ENCODE peak calls at places on chromosomes 6 and 20, in five cellular contexts. V is CD4-positive, alpha-beta memory T cell; U is heart left ventricle; L is lower lobe of right lung; X is right cardiac atrium. Z is an unnamed sample. For H3K4me1, the result is how much of the 10 kb centered on the place peaks cover.

GRCh38 chr6:128039542-128039941 is 138.7 kb upstream of the THEMIS start:
- DNase-seq in V (no peak), L (no peak), X (no peak), U (no peak), Z (no peak)

GRCh38 chr6:15881150-15881549 is 218.3 kb upstream of the DTNBP1 start:
- DNase-seq in L (no peak), V (no peak), X (no peak), U (peak), Z (no peak)

GRCh38 chr6:155117266-155117665 is 122.2 kb downstream of the TIAM2 start:
- DNase-seq in U (no peak), X (no peak), V (no peak), L (no peak), Z (no peak)

GRCh38 chr6:98653171-98653570 is 181.2 kb upstream of the POU3F2 start:
- DNase-seq in L (no peak), X (no peak), V (no peak), U (no peak), Z (no peak)

GRCh38 chr20:9040874-9041524 is 27.9 kb upstream of the PLCB4 start:
- DNase-seq in U (no peak), X (no peak), L (no peak), V (no peak), Z (no peak)

GRCh38 chr20:33753763-33754162 is 22.0 kb downstream of the ZNF341 start:
- DNase-seq in L (no peak), U (no peak), X (no peak), V (no peak), Z (no peak)

GRCh38 chr6:20379231-20379630 is 22.4 kb upstream of the E2F3 start:
- DNase-seq in U (no peak), L (no peak), V (no peak), X (no peak), Z (no peak)

GRCh38 chr20:11352041-11352440 is 565.7 kb upstream of the BTBD3 start:
- DNase-seq in L (no peak), X (no peak), V (no peak), U (no peak), Z (no peak)

GRCh38 chr6:142613981-142614380 is 312.2 kb downstream of the ADGRG6 start:
- DNase-seq in L (no peak), X (no peak), U (no peak), V (no peak), Z (no peak)

GRCh38 chr20:49832632-49833327 is 20.2 kb downstream of the SLC9A8 start:
- DNase-seq in V (no peak), U (no peak), X (no peak), L (no peak), Z (no peak)

GRCh38 chr20:49833483-49833882 is 20.9 kb downstream of the SLC9A8 start:
- DNase-seq in X (no peak), L (no peak), V (no peak), U (no peak), Z (no peak)

GRCh38 chr20:49835031-49835430 is 22.4 kb downstream of the SLC9A8 start:
- DNase-seq in V (no peak), X (no peak), L (no peak), U (no peak), Z (no peak)

GRCh38 chr20:49831770-49832631 is 19.4 kb downstream of the SLC9A8 start:
- DNase-seq in L (no peak), X (no peak), U (no peak), V (no peak), Z (no peak)

DNA sequence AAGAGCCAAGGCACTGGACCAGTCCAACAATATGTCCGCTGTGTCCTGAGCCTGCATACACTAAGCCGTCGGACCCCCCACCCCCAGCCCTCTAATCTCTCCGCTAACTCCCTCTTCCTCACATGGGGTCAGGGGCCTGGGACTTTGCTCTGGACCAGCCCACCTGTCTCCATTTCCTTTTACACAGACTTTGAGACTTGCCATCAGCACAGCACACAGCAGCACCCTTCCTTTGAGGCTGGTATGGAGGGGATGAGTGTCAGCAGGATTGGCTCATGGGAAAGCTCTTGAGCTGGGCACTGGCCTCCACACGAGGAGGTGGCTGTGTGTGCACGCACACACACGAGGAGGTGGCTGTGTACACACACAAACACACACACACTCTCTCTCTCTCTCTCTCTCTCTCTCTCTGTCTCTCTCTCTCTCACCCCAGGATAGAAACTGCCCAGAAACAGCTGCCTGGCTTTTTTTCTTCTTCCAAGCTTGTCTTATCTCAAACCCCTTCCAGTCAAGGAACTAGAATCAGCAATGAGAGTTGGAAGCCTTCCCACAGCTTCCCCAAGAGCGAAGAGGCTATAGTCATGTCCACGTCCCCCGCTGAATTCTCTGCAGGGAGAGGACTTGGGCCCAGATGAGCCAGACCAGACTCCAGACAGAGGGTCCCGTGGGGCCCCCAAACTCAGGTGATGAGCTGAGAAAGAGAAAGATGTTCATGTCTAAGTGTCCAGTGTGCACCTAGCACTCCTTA is 18.6 kb downstream of the SLC9A8 start:
- DNase-seq in X (no peak), U (no peak), V (no peak), L (no peak), Z (no peak)
- H3K4me1 ChIP-seq in X (under half), U (under half), V (under half), L (under half), Z (under half)

DNA sequence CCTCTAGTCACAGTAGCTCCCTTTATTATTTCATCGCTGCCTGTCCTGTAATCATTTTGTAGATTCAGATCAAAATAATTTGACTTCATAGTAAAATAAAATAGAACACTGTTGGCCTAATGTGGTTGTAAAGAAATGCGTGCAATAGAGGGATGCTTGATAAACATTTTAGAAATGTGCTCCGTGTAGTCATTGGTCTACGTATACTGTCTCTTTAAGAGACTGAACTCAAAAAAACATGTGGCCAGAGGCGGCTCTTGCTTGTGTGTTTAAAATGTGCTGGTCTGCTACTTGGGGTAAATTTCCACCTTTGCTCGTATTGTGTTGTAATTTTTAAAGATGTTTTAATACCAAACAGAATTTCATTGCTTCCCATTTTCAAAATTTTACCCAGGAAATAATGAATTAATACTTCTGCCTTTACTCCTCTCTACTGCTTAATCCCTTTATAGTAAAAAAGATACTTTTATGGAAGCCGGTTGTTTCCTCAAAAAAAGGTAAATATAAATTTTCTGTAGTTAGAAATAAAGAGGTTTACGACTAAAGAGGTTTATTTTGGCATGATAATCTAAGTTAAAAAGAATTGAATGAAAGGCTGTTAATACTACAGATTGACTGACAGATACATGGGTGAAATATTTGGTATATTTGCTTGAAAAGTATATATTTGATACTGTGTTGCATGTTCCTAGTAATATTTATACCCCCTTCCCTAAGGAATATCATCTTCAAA is 2.0 kb downstream of the LIN28B start:
- DNase-seq in V (no peak), X (no peak), U (no peak), L (no peak), Z (no peak)
- H3K4me3 ChIP-seq in V (no peak), X (no peak), U (no peak), L (no peak), Z (no peak)

GRCh38 chr20:50390685-50391443 is 119.3 kb upstream of the PTPN1 start:
- DNase-seq in X (no peak), V (no peak), L (no peak), U (no peak), Z (no peak)
- H3K4me1 ChIP-seq in X (under half), V (under half), L (under half), U (under half), Z (half or more)

DNA sequence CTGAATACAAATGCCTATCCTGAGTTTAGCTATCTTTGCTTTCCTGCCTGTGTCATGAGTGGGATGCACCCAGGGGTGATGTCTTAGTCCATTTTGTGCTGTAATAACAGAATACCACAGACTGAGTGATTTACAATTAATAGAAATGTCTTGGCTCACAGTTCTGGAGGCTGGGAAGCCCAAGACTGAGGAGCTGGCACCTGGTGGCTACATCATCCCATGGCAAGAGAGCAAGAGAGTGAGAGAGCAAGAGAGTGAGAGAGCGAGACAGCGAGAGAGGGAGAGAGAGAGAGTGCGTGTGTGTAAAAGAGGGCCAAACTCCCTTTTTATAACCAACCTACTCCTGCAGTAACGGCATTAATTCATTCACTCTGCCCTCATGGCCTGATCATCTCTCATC is 76.8 kb downstream of the PRDM1 start:
- DNase-seq in X (no peak), V (no peak), L (no peak), U (no peak), Z (no peak)
- H3K4me3 ChIP-seq in X (no peak), V (no peak), L (no peak), U (no peak), Z (no peak)

GRCh38 chr6:104595315-104595820 is 264.4 kb downstream of the HACE1 start:
- DNase-seq in U (no peak), X (no peak), V (no peak), L (no peak), Z (no peak)

GRCh38 chr6:104599821-104600658 is 259.7 kb downstream of the HACE1 start:
- DNase-seq in X (no peak), V (no peak), L (no peak), U (no peak), Z (no peak)

GRCh38 chr6:104591573-104592334 is 268.0 kb downstream of the HACE1 start:
- DNase-seq in L (no peak), V (no peak), X (no peak), U (no peak), Z (no peak)

GRCh38 chr6:104597541-104598050 is 262.1 kb downstream of the HACE1 start:
- DNase-seq in V (no peak), X (no peak), L (no peak), U (no peak), Z (no peak)

GRCh38 chr6:104596091-104596490 is 263.6 kb downstream of the HACE1 start:
- DNase-seq in U (no peak), V (no peak), L (no peak), X (no peak), Z (no peak)
- H3K4me1 ChIP-seq in U (under half), V (under half), L (under half), X (under half), Z (under half)

DNA sequence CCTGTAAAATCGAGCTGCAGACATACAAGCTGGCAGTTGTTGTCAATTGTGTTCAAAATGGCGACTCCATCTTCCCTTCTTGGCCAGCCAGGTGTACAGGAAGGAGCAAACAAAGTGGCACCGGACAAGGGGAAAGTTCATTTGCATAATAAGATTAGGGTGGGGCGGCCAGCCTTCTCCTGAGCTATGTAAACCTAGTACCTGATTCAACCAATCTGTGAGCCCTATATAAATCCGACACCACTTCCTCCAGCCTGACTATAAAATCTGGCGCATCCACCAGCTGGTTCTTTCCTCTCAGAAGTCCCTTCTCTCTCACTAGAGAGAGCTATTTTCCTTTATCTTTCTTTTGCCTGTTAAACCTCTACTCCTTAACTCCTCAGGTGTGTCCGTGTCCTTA is 8.1 kb upstream of the HBS1L start:
- DNase-seq in L (no peak), U (no peak), V (no peak), X (no peak), Z (no peak)
- H3K4me3 ChIP-seq in L (no peak), U (no peak), V (no peak), X (no peak), Z (no peak)

GRCh38 chr6:1870902-1871301 is 261.2 kb downstream of the FOXC1 start:
- DNase-seq in X (no peak), V (no peak), U (no peak), L (no peak), Z (no peak)

GRCh38 chr6:1871936-1872335 is 262.2 kb downstream of the FOXC1 start:
- DNase-seq in V (no peak), X (peak), U (no peak), L (no peak), Z (peak)

GRCh38 chr6:1872649-1873131 is 263.0 kb downstream of the FOXC1 start:
- DNase-seq in L (no peak), V (no peak), U (no peak), X (peak), Z (no peak)

GRCh38 chr6:1870267-1870666 is 260.6 kb downstream of the FOXC1 start:
- DNase-seq in U (no peak), X (no peak), V (no peak), L (no peak), Z (no peak)

DNA sequence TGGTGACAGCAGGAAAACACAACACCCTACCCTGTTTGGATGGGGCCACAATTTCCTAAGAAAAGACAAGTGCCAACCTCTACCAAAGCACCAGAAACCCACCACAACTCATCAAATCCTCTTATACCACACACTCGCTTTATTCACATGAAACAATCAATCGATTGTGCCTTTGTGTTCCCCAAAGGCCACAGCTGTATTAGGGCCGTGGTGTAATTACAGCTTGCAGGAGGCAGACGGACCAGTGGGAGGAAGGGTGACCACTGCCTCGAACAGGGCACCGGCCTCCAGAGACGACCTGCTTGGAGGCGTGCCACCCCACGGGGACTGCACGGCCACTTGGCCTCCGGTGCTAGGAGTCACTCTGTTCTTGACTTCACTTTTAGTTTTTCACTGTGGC is 264.1 kb downstream of the FOXC1 start:
- DNase-seq in X (no peak), V (no peak), U (no peak), L (no peak), Z (no peak)
- H3K4me1 ChIP-seq in X (under half), V (under half), U (under half), L (under half), Z (under half)

GRCh38 chr20:46544576-46544975 is 5.9 kb downstream of the OCSTAMP start:
- DNase-seq in V (no peak), L (no peak), X (no peak), U (no peak), Z (no peak)
- H3K4me3 ChIP-seq in V (no peak), L (no peak), X (no peak), U (no peak), Z (no peak)

Z was measured in left ventricle myocardium inferior.